ENCODE peak calls at places on chromosomes 1 and 21, in seven cellular contexts. One of them, this sample, is unnamed.

GRCh38 chr1:220527279-220528048 is 472 bp upstream of the MARK1 start:
- DNase-seq in tibial artery: peak; percentile 49
- DNase-seq in left ventricle myocardium inferior: peak; percentile 48
- DNase-seq in HCT116: no peak
- DNase-seq in Caco-2: no peak
- DNase-seq in astrocyte: peak; percentile 18
- DNase-seq in transverse colon: peak; percentile 29
- DNase-seq in this sample: no peak

GRCh38 chr1:87513270-87513669 is 184.6 kb downstream of the LMO4 start:
- DNase-seq in tibial artery: no peak
- DNase-seq in left ventricle myocardium inferior: no peak
- DNase-seq in HCT116: no peak
- DNase-seq in Caco-2: no peak
- DNase-seq in astrocyte: peak; percentile 76
- DNase-seq in transverse colon: no peak
- DNase-seq in this sample: no peak

GRCh38 chr1:43441166-43441893 is 12.4 kb downstream of the HYI start:
- DNase-seq in tibial artery: peak; percentile 10
- DNase-seq in left ventricle myocardium inferior: no peak
- DNase-seq in HCT116: no peak
- DNase-seq in Caco-2: no peak
- DNase-seq in astrocyte: no peak
- DNase-seq in transverse colon: peak; percentile 4
- DNase-seq in this sample: no peak

GRCh38 chr1:240199758-240200655 is 108.3 kb downstream of the FMN2 start:
- DNase-seq in tibial artery: no peak
- DNase-seq in left ventricle myocardium inferior: no peak
- DNase-seq in HCT116: no peak
- DNase-seq in Caco-2: no peak
- DNase-seq in astrocyte: no peak
- DNase-seq in transverse colon: no peak
- DNase-seq in this sample: no peak

GRCh38 chr1:171142081-171142450 is 43.0 kb upstream of the FMO2 start:
- DNase-seq in tibial artery: peak; percentile 81
- DNase-seq in left ventricle myocardium inferior: peak; percentile 48
- DNase-seq in HCT116: no peak
- DNase-seq in Caco-2: no peak
- DNase-seq in astrocyte: peak; percentile 50
- DNase-seq in transverse colon: peak; percentile 14
- DNase-seq in this sample: peak; percentile 93

GRCh38 chr1:43931711-43932660 is 1.6 kb upstream of the ARTN start:
- DNase-seq in tibial artery: no peak
- DNase-seq in left ventricle myocardium inferior: no peak
- DNase-seq in HCT116: no peak
- DNase-seq in Caco-2: no peak
- DNase-seq in astrocyte: no peak
- DNase-seq in transverse colon: no peak
- DNase-seq in this sample: no peak

GRCh38 chr1:226497991-226498689 is 50.4 kb upstream of the STUM start:
- DNase-seq in tibial artery: no peak
- DNase-seq in left ventricle myocardium inferior: no peak
- DNase-seq in HCT116: no peak
- DNase-seq in Caco-2: no peak
- DNase-seq in astrocyte: no peak
- DNase-seq in transverse colon: no peak
- DNase-seq in this sample: no peak

GRCh38 chr1:70156529-70157120 is 48.8 kb downstream of the LRRC40 start:
- DNase-seq in tibial artery: no peak
- DNase-seq in left ventricle myocardium inferior: no peak
- DNase-seq in HCT116: no peak
- DNase-seq in Caco-2: no peak
- DNase-seq in astrocyte: no peak
- DNase-seq in transverse colon: no peak
- DNase-seq in this sample: no peak

GRCh38 chr1:56516539-56517252 is 62.7 kb downstream of the PLPP3 start:
- DNase-seq in tibial artery: no peak
- DNase-seq in left ventricle myocardium inferior: no peak
- DNase-seq in HCT116: peak; percentile 71
- DNase-seq in Caco-2: peak; percentile 62
- DNase-seq in astrocyte: peak; percentile 72
- DNase-seq in transverse colon: peak; percentile 17
- DNase-seq in this sample: no peak

GRCh38 chr21:41716756-41717155 is 50.1 kb downstream of the RIPK4 start:
- DNase-seq in tibial artery: no peak
- DNase-seq in left ventricle myocardium inferior: no peak
- DNase-seq in HCT116: no peak
- DNase-seq in Caco-2: no peak
- DNase-seq in astrocyte: no peak
- DNase-seq in transverse colon: no peak
- DNase-seq in this sample: no peak

GRCh38 chr1:52296345-52296744 is 69.7 kb downstream of the CC2D1B start:
- DNase-seq in tibial artery: no peak
- DNase-seq in left ventricle myocardium inferior: no peak
- DNase-seq in HCT116: peak; percentile 31
- DNase-seq in Caco-2: no peak
- DNase-seq in astrocyte: peak; percentile 46
- DNase-seq in transverse colon: no peak
- DNase-seq in this sample: no peak

GRCh38 chr1:229203030-229203751 is 67.7 kb upstream of the RAB4A start:
- DNase-seq in tibial artery: no peak
- DNase-seq in left ventricle myocardium inferior: no peak
- DNase-seq in HCT116: peak; percentile 57
- DNase-seq in Caco-2: peak; percentile 96
- DNase-seq in astrocyte: peak; percentile 57
- DNase-seq in transverse colon: no peak
- DNase-seq in this sample: no peak

GRCh38 chr1:57369889-57370288 is 54.0 kb downstream of the DAB1 start:
- DNase-seq in tibial artery: no peak
- DNase-seq in left ventricle myocardium inferior: no peak
- DNase-seq in HCT116: no peak
- DNase-seq in Caco-2: no peak
- DNase-seq in astrocyte: no peak
- DNase-seq in transverse colon: no peak
- DNase-seq in this sample: no peak

GRCh38 chr1:18929686-18930085 is 26.8 kb downstream of the IFFO2 start:
- DNase-seq in tibial artery: no peak
- DNase-seq in left ventricle myocardium inferior: no peak
- DNase-seq in HCT116: no peak
- DNase-seq in Caco-2: no peak
- DNase-seq in astrocyte: peak; percentile 87
- DNase-seq in transverse colon: no peak
- DNase-seq in this sample: no peak
- H3K4me1 ChIP-seq in tibial artery: peaks cover 67% of the 10 kb centered on the region
- H3K4me1 ChIP-seq in left ventricle myocardium inferior: peaks cover 53% of the 10 kb centered on the region
- H3K4me1 ChIP-seq in HCT116: peaks cover 28% of the 10 kb centered on the region
- H3K4me1 ChIP-seq in Caco-2: no peaks in the 10 kb centered on the region
- H3K4me1 ChIP-seq in astrocyte: peaks cover 57% of the 10 kb centered on the region
- H3K4me1 ChIP-seq in transverse colon: peaks cover 15% of the 10 kb centered on the region
- H3K4me1 ChIP-seq in this sample: peaks cover 84% of the 10 kb centered on the region

GRCh38 chr1:174451408-174451807 is 3.6 kb downstream of the GPR52 start:
- DNase-seq in tibial artery: no peak
- DNase-seq in left ventricle myocardium inferior: no peak
- DNase-seq in HCT116: no peak
- DNase-seq in Caco-2: no peak
- DNase-seq in astrocyte: no peak
- DNase-seq in transverse colon: no peak
- DNase-seq in this sample: no peak
- TF ChIP-seq CTCF in tibial artery: no peak
- TF ChIP-seq CTCF in left ventricle myocardium inferior: no peak
- TF ChIP-seq CTCF in HCT116: no peak
- TF ChIP-seq CTCF in Caco-2: no peak
- TF ChIP-seq CTCF in astrocyte: no peak
- TF ChIP-seq CTCF in transverse colon: no peak
- TF ChIP-seq CTCF in this sample: no peak

GRCh38 chr21:33418686-33419085 is 15.5 kb downstream of the IFNGR2 start:
- DNase-seq in tibial artery: peak; percentile 82
- DNase-seq in left ventricle myocardium inferior: peak; percentile 73
- DNase-seq in HCT116: no peak
- DNase-seq in Caco-2: no peak
- DNase-seq in astrocyte: no peak
- DNase-seq in transverse colon: no peak
- DNase-seq in this sample: no peak

GRCh38 chr21:33411949-33412430 is 8.8 kb downstream of the IFNGR2 start:
- DNase-seq in tibial artery: no peak
- DNase-seq in left ventricle myocardium inferior: no peak
- DNase-seq in HCT116: no peak
- DNase-seq in Caco-2: peak; percentile 66
- DNase-seq in astrocyte: no peak
- DNase-seq in transverse colon: peak; percentile 68
- DNase-seq in this sample: no peak

GRCh38 chr21:33414068-33414467 is 10.9 kb downstream of the IFNGR2 start:
- DNase-seq in tibial artery: no peak
- DNase-seq in left ventricle myocardium inferior: no peak
- DNase-seq in HCT116: no peak
- DNase-seq in Caco-2: no peak
- DNase-seq in astrocyte: no peak
- DNase-seq in transverse colon: no peak
- DNase-seq in this sample: no peak

GRCh38 chr21:33412832-33413519 is 9.8 kb downstream of the IFNGR2 start:
- DNase-seq in tibial artery: no peak
- DNase-seq in left ventricle myocardium inferior: no peak
- DNase-seq in HCT116: no peak
- DNase-seq in Caco-2: peak; percentile 93
- DNase-seq in astrocyte: no peak
- DNase-seq in transverse colon: peak; percentile 58
- DNase-seq in this sample: no peak

DNA sequence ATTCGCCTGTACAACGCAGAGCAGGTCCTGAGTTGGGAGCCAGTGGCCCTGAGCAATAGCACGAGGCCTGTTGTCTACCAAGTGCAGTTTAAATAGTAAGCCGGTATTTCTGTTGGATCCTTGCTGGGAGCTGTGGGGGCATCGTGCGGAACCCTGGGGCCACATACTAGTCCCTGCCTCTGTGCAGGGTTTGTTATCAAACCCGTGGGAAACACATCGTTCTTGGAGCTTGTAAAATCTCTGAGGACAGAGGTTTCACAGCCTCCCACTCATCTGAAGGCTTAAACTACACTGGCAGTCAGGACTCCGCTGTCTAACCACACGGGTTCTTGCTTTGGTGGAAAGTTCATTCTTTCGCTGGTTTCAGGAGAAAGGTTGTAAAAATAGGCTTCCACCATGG is 11.7 kb downstream of the IFNGR2 start:
- DNase-seq in tibial artery: no peak
- DNase-seq in left ventricle myocardium inferior: no peak
- DNase-seq in HCT116: no peak
- DNase-seq in Caco-2: no peak
- DNase-seq in astrocyte: no peak
- DNase-seq in transverse colon: no peak
- DNase-seq in this sample: no peak
- H3K4me1 ChIP-seq in tibial artery: peaks cover 33% of the 10 kb centered on the region
- H3K4me1 ChIP-seq in left ventricle myocardium inferior: peaks cover 46% of the 10 kb centered on the region
- H3K4me1 ChIP-seq in HCT116: peaks cover 2% of the 10 kb centered on the region
- H3K4me1 ChIP-seq in Caco-2: peaks cover 49% of the 10 kb centered on the region
- H3K4me1 ChIP-seq in astrocyte: peaks cover 3% of the 10 kb centered on the region
- H3K4me1 ChIP-seq in transverse colon: peaks cover 13% of the 10 kb centered on the region
- H3K4me1 ChIP-seq in this sample: peaks cover 38% of the 10 kb centered on the region

GRCh38 chr21:36889401-36889800 is 77.1 kb downstream of the HLCS start:
- DNase-seq in tibial artery: no peak
- DNase-seq in left ventricle myocardium inferior: no peak
- DNase-seq in HCT116: no peak
- DNase-seq in Caco-2: no peak
- DNase-seq in astrocyte: peak; percentile 85
- DNase-seq in transverse colon: no peak
- DNase-seq in this sample: no peak
- TF ChIP-seq CTCF in tibial artery: no peak
- TF ChIP-seq CTCF in left ventricle myocardium inferior: no peak
- TF ChIP-seq CTCF in HCT116: no peak
- TF ChIP-seq CTCF in Caco-2: no peak
- TF ChIP-seq CTCF in astrocyte: no peak
- TF ChIP-seq CTCF in transverse colon: no peak
- TF ChIP-seq CTCF in this sample: no peak

DNA sequence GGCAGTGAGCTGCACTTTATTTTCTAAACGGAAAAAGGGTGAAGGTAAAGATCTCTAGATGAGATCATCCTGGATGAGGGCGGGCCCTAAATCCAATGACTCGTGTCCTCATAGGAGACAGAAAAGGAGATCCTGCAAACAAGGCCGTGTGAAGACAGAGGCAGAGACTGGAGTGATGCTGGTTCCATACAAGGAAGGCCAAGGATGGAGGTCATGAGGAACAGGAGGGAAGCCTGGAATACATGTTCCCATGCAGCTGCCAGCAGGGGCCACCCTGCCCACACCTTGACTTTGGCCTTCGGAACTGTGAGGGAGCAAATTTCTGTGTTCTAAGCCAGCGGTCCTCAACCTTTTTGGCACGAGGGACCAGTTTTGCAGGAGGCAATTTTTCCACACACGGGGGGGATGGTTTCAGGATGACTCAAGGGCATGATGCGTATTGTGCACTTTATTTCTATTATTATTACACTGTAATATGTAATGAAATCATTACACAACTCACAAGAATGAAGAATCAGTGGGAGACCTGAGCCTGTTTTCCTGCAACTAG is 94.3 kb downstream of the PSMG1 start:
- DNase-seq in tibial artery: peak; percentile 40
- DNase-seq in left ventricle myocardium inferior: no peak
- DNase-seq in HCT116: no peak
- DNase-seq in Caco-2: no peak
- DNase-seq in astrocyte: peak; percentile 69
- DNase-seq in transverse colon: no peak
- DNase-seq in this sample: no peak
- H3K4me1 ChIP-seq in tibial artery: peaks cover 27% of the 10 kb centered on the region
- H3K4me1 ChIP-seq in left ventricle myocardium inferior: peaks cover 40% of the 10 kb centered on the region
- H3K4me1 ChIP-seq in HCT116: no peaks in the 10 kb centered on the region
- H3K4me1 ChIP-seq in Caco-2: peaks cover 3% of the 10 kb centered on the region
- H3K4me1 ChIP-seq in astrocyte: peaks cover 10% of the 10 kb centered on the region
- H3K4me1 ChIP-seq in transverse colon: no peaks in the 10 kb centered on the region
- H3K4me1 ChIP-seq in this sample: no peaks in the 10 kb centered on the region

GRCh38 chr1:54159733-54160316 is 7.0 kb upstream of the CDCP2 start:
- DNase-seq in tibial artery: no peak
- DNase-seq in left ventricle myocardium inferior: no peak
- DNase-seq in HCT116: no peak
- DNase-seq in Caco-2: no peak
- DNase-seq in astrocyte: no peak
- DNase-seq in transverse colon: no peak
- DNase-seq in this sample: no peak
- TF ChIP-seq CTCF in tibial artery: no peak
- TF ChIP-seq CTCF in left ventricle myocardium inferior: no peak
- TF ChIP-seq CTCF in HCT116: no peak
- TF ChIP-seq CTCF in Caco-2: no peak
- TF ChIP-seq CTCF in astrocyte: no peak
- TF ChIP-seq CTCF in transverse colon: no peak
- TF ChIP-seq CTCF in this sample: no peak

DNA sequence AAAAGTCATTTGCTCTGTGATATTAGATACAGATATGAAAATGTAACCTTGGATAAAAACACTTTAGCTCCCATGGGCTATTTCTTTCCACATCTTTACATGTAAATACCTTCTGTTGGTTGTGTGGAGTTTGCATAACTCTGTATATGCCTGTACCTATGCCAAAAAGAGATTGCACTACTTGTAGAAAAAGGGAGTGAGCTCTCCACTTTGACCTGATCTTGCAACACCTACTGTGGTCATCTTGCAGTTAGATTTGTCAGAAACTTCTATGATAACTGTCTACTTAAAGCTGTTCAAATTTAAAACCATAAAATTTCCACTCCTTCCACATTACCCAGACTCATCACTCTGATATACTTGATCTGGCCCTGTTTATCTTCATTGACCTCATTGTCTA is 284.5 kb upstream of the KAZN start:
- DNase-seq in tibial artery: no peak
- DNase-seq in left ventricle myocardium inferior: no peak
- DNase-seq in HCT116: no peak
- DNase-seq in Caco-2: no peak
- DNase-seq in astrocyte: no peak
- DNase-seq in transverse colon: no peak
- DNase-seq in this sample: no peak
- H3K4me1 ChIP-seq in tibial artery: no peaks in the 10 kb centered on the region
- H3K4me1 ChIP-seq in left ventricle myocardium inferior: no peaks in the 10 kb centered on the region
- H3K4me1 ChIP-seq in HCT116: no peaks in the 10 kb centered on the region
- H3K4me1 ChIP-seq in Caco-2: no peaks in the 10 kb centered on the region
- H3K4me1 ChIP-seq in astrocyte: no peaks in the 10 kb centered on the region
- H3K4me1 ChIP-seq in transverse colon: no peaks in the 10 kb centered on the region
- H3K4me1 ChIP-seq in this sample: no peaks in the 10 kb centered on the region